ENCODE peak calls at places on chromosome 15, in five cellular contexts. One of them, this sample, is unnamed.

GRCh38 chr15:101827257-101827656 is 15.3 kb downstream of the OR4F15 start:
- DNase-seq in thoracic aorta: no peak
- DNase-seq in Peyer's patch: no peak
- DNase-seq in RWPE1: no peak
- DNase-seq in CD4-positive, alpha-beta T cell: no peak
- DNase-seq in this sample: no peak

GRCh38 chr15:44435893-44436667 is 8.7 kb downstream of the CTDSPL2 start:
- DNase-seq in Peyer's patch: no peak
- DNase-seq in RWPE1: peak; percentile 44
- DNase-seq in CD4-positive, alpha-beta T cell: no peak
- DNase-seq in thoracic aorta: no peak
- DNase-seq in this sample: no peak

GRCh38 chr15:58462547-58462946 is 30.8 kb downstream of the LIPC start:
- DNase-seq in thoracic aorta: no peak
- DNase-seq in RWPE1: peak; percentile 67
- DNase-seq in CD4-positive, alpha-beta T cell: no peak
- DNase-seq in Peyer's patch: no peak
- DNase-seq in this sample: no peak

GRCh38 chr15:93929375-93930094 is 301.8 kb upstream of the MCTP2 start:
- DNase-seq in thoracic aorta: no peak
- DNase-seq in RWPE1: peak; percentile 78
- DNase-seq in Peyer's patch: no peak
- DNase-seq in CD4-positive, alpha-beta T cell: no peak
- DNase-seq in this sample: no peak

GRCh38 chr15:40282870-40283614 is at the start of gene ANKRD63:
- DNase-seq in thoracic aorta: no peak
- DNase-seq in RWPE1: no peak
- DNase-seq in CD4-positive, alpha-beta T cell: no peak
- DNase-seq in Peyer's patch: peak; percentile 36
- DNase-seq in this sample: no peak

GRCh38 chr15:55873024-55873745 is 120.2 kb downstream of the NEDD4 start:
- DNase-seq in CD4-positive, alpha-beta T cell: no peak
- DNase-seq in Peyer's patch: no peak
- DNase-seq in RWPE1: no peak
- DNase-seq in thoracic aorta: no peak
- DNase-seq in this sample: no peak

GRCh38 chr15:57923750-57924149 is 141.8 kb downstream of the ALDH1A2 start:
- DNase-seq in CD4-positive, alpha-beta T cell: no peak
- DNase-seq in RWPE1: no peak
- DNase-seq in thoracic aorta: no peak
- DNase-seq in Peyer's patch: no peak
- DNase-seq in this sample: no peak

GRCh38 chr15:100999369-100999768 is 80.2 kb downstream of the LRRK1 start:
- DNase-seq in CD4-positive, alpha-beta T cell: no peak
- DNase-seq in Peyer's patch: no peak
- DNase-seq in RWPE1: no peak
- DNase-seq in thoracic aorta: no peak
- DNase-seq in this sample: no peak

GRCh38 chr15:69096197-69096596 is 64.2 kb upstream of the GLCE start:
- DNase-seq in RWPE1: no peak
- DNase-seq in thoracic aorta: no peak
- DNase-seq in CD4-positive, alpha-beta T cell: no peak
- DNase-seq in Peyer's patch: no peak
- DNase-seq in this sample: no peak

GRCh38 chr15:57198654-57199241 is 177.6 kb upstream of the CGNL1 start:
- DNase-seq in thoracic aorta: no peak
- DNase-seq in Peyer's patch: no peak
- DNase-seq in CD4-positive, alpha-beta T cell: no peak
- DNase-seq in RWPE1: peak; percentile 8
- DNase-seq in this sample: no peak

GRCh38 chr15:88401972-88402656 is 65.1 kb downstream of the MRPL46 start:
- DNase-seq in RWPE1: no peak
- DNase-seq in CD4-positive, alpha-beta T cell: no peak
- DNase-seq in Peyer's patch: peak; percentile 17
- DNase-seq in thoracic aorta: no peak
- DNase-seq in this sample: no peak

GRCh38 chr15:29039466-29040366 is 153.9 kb downstream of the APBA2 start:
- DNase-seq in Peyer's patch: no peak
- DNase-seq in CD4-positive, alpha-beta T cell: no peak
- DNase-seq in RWPE1: no peak
- DNase-seq in thoracic aorta: no peak
- DNase-seq in this sample: no peak

GRCh38 chr15:83206971-83207621 is 527 bp downstream of the HDGFL3 start:
- DNase-seq in thoracic aorta: no peak
- DNase-seq in Peyer's patch: no peak
- DNase-seq in CD4-positive, alpha-beta T cell: no peak
- DNase-seq in RWPE1: peak; percentile 50
- DNase-seq in this sample: no peak

GRCh38 chr15:64334530-64334929 is 21.4 kb downstream of the CSNK1G1 start:
- DNase-seq in RWPE1: no peak
- DNase-seq in CD4-positive, alpha-beta T cell: peak; percentile 29
- DNase-seq in Peyer's patch: peak; percentile 29
- DNase-seq in thoracic aorta: no peak
- DNase-seq in this sample: no peak

GRCh38 chr15:39462691-39463090 is 118.2 kb upstream of the THBS1 start:
- DNase-seq in thoracic aorta: no peak
- DNase-seq in CD4-positive, alpha-beta T cell: no peak
- DNase-seq in RWPE1: no peak
- DNase-seq in Peyer's patch: no peak
- DNase-seq in this sample: no peak

GRCh38 chr15:51931016-51931415 is 40.6 kb downstream of the LEO1 start:
- DNase-seq in CD4-positive, alpha-beta T cell: no peak
- DNase-seq in thoracic aorta: no peak
- DNase-seq in RWPE1: no peak
- DNase-seq in Peyer's patch: no peak
- DNase-seq in this sample: no peak

GRCh38 chr15:76116138-76116885 is 56.5 kb downstream of the TMEM266 start:
- DNase-seq in RWPE1: no peak
- DNase-seq in thoracic aorta: no peak
- DNase-seq in CD4-positive, alpha-beta T cell: no peak
- DNase-seq in Peyer's patch: no peak
- DNase-seq in this sample: no peak

GRCh38 chr15:38370079-38370478 is 83.8 kb upstream of the FAM98B start:
- DNase-seq in RWPE1: no peak
- DNase-seq in Peyer's patch: no peak
- DNase-seq in CD4-positive, alpha-beta T cell: no peak
- DNase-seq in thoracic aorta: no peak
- DNase-seq in this sample: no peak

GRCh38 chr15:35561308-35561707 is 15.3 kb upstream of the DPH6 start:
- DNase-seq in RWPE1: no peak
- DNase-seq in Peyer's patch: no peak
- DNase-seq in thoracic aorta: no peak
- DNase-seq in CD4-positive, alpha-beta T cell: no peak
- DNase-seq in this sample: no peak

GRCh38 chr15:31442203-31443090 is 115.8 kb downstream of the KLF13 start:
- DNase-seq in Peyer's patch: no peak
- DNase-seq in thoracic aorta: no peak
- DNase-seq in RWPE1: peak; percentile 62
- DNase-seq in CD4-positive, alpha-beta T cell: no peak
- DNase-seq in this sample: no peak

GRCh38 chr15:74630284-74631086 is 14.8 kb downstream of the CLK3 start:
- DNase-seq in Peyer's patch: peak; percentile 83
- DNase-seq in RWPE1: no peak
- DNase-seq in thoracic aorta: no peak
- DNase-seq in CD4-positive, alpha-beta T cell: no peak
- DNase-seq in this sample: no peak

GRCh38 chr15:87735536-87735935 is 521.0 kb downstream of the NTRK3 start:
- DNase-seq in Peyer's patch: no peak
- DNase-seq in RWPE1: no peak
- DNase-seq in thoracic aorta: no peak
- DNase-seq in CD4-positive, alpha-beta T cell: no peak
- DNase-seq in this sample: no peak

DNA sequence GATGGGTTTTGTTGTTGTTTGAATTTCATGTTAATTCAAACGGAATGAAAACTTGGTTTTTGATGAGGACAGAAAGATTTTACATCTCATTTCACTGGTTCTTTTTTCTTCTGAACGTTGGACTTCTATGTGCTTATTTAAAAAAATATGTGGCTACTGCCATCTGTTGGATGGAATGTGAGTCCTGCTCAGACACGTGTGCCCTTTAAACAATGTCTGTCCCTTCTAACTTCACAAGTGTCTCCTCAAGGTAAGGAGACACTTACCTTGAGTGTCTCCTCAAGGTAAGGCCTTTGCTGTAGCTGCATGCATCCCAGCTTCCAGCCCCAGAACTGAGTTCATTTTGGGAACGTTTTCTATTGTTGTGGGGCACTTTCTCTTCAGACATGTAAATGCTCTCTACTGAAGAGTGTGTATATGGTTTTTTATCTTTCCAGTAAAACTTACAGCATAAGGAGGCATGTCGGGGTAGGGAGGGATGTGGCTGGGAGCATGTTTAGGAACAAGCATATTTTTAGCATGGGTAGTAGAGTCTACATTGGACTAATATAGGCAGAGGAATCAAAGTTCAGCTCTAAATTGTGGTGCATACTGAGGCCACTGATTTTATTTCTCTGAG is 63.1 kb upstream of the UBE3A start:
- DNase-seq in RWPE1: no peak
- DNase-seq in Peyer's patch: no peak
- DNase-seq in thoracic aorta: no peak
- DNase-seq in CD4-positive, alpha-beta T cell: no peak
- DNase-seq in this sample: no peak
- TF ChIP-seq CTCF in RWPE1: peak; percentile 54
- TF ChIP-seq CTCF in Peyer's patch: peak; percentile 53
- TF ChIP-seq CTCF in thoracic aorta: peak; percentile 62
- TF ChIP-seq CTCF in CD4-positive, alpha-beta T cell: peak; percentile 55
- TF ChIP-seq CTCF in this sample: peak; percentile 79

GRCh38 chr15:70355275-70355795 is 257.6 kb upstream of the TLE3 start:
- DNase-seq in Peyer's patch: no peak
- DNase-seq in RWPE1: no peak
- DNase-seq in thoracic aorta: no peak
- DNase-seq in CD4-positive, alpha-beta T cell: no peak
- DNase-seq in this sample: no peak
- TF ChIP-seq CTCF in Peyer's patch: no peak
- TF ChIP-seq CTCF in RWPE1: no peak
- TF ChIP-seq CTCF in thoracic aorta: no peak
- TF ChIP-seq CTCF in CD4-positive, alpha-beta T cell: no peak
- TF ChIP-seq CTCF in this sample: peak; percentile 44

GRCh38 chr15:72766780-72767179 is 16.8 kb downstream of the ADPGK start:
- DNase-seq in CD4-positive, alpha-beta T cell: no peak
- DNase-seq in Peyer's patch: no peak
- DNase-seq in RWPE1: no peak
- DNase-seq in thoracic aorta: no peak
- DNase-seq in this sample: no peak

GRCh38 chr15:72774696-72775383 is 8.7 kb downstream of the ADPGK start:
- DNase-seq in RWPE1: no peak
- DNase-seq in Peyer's patch: no peak
- DNase-seq in CD4-positive, alpha-beta T cell: no peak
- DNase-seq in thoracic aorta: no peak
- DNase-seq in this sample: no peak

GRCh38 chr15:72771329-72771725 is 12.2 kb downstream of the ADPGK start:
- DNase-seq in Peyer's patch: no peak
- DNase-seq in CD4-positive, alpha-beta T cell: no peak
- DNase-seq in RWPE1: no peak
- DNase-seq in thoracic aorta: no peak
- DNase-seq in this sample: no peak

GRCh38 chr15:72766025-72766424 is 17.5 kb downstream of the ADPGK start:
- DNase-seq in thoracic aorta: no peak
- DNase-seq in Peyer's patch: no peak
- DNase-seq in RWPE1: no peak
- DNase-seq in CD4-positive, alpha-beta T cell: no peak
- DNase-seq in this sample: no peak

GRCh38 chr15:72770673-72771328 is 12.8 kb downstream of the ADPGK start:
- DNase-seq in Peyer's patch: no peak
- DNase-seq in CD4-positive, alpha-beta T cell: no peak
- DNase-seq in RWPE1: no peak
- DNase-seq in thoracic aorta: no peak
- DNase-seq in this sample: no peak
- TF ChIP-seq CTCF in Peyer's patch: no peak
- TF ChIP-seq CTCF in CD4-positive, alpha-beta T cell: no peak
- TF ChIP-seq CTCF in RWPE1: no peak
- TF ChIP-seq CTCF in thoracic aorta: no peak
- TF ChIP-seq CTCF in this sample: peak; percentile 58

GRCh38 chr15:77821959-77822256 is 189.2 kb upstream of the LINGO1 start:
- DNase-seq in Peyer's patch: no peak
- DNase-seq in thoracic aorta: no peak
- DNase-seq in CD4-positive, alpha-beta T cell: no peak
- DNase-seq in RWPE1: no peak
- DNase-seq in this sample: no peak

GRCh38 chr15:77818484-77819270 is 186.0 kb upstream of the LINGO1 start:
- DNase-seq in CD4-positive, alpha-beta T cell: no peak
- DNase-seq in thoracic aorta: no peak
- DNase-seq in RWPE1: no peak
- DNase-seq in Peyer's patch: no peak
- DNase-seq in this sample: no peak

GRCh38 chr15:77821188-77821958 is 188.7 kb upstream of the LINGO1 start:
- DNase-seq in RWPE1: peak; percentile 68
- DNase-seq in Peyer's patch: peak; percentile 18
- DNase-seq in CD4-positive, alpha-beta T cell: no peak
- DNase-seq in thoracic aorta: no peak
- DNase-seq in this sample: no peak

GRCh38 chr15:77819271-77819806 is 186.6 kb upstream of the LINGO1 start:
- DNase-seq in CD4-positive, alpha-beta T cell: no peak
- DNase-seq in thoracic aorta: no peak
- DNase-seq in RWPE1: no peak
- DNase-seq in Peyer's patch: no peak
- DNase-seq in this sample: no peak

DNA sequence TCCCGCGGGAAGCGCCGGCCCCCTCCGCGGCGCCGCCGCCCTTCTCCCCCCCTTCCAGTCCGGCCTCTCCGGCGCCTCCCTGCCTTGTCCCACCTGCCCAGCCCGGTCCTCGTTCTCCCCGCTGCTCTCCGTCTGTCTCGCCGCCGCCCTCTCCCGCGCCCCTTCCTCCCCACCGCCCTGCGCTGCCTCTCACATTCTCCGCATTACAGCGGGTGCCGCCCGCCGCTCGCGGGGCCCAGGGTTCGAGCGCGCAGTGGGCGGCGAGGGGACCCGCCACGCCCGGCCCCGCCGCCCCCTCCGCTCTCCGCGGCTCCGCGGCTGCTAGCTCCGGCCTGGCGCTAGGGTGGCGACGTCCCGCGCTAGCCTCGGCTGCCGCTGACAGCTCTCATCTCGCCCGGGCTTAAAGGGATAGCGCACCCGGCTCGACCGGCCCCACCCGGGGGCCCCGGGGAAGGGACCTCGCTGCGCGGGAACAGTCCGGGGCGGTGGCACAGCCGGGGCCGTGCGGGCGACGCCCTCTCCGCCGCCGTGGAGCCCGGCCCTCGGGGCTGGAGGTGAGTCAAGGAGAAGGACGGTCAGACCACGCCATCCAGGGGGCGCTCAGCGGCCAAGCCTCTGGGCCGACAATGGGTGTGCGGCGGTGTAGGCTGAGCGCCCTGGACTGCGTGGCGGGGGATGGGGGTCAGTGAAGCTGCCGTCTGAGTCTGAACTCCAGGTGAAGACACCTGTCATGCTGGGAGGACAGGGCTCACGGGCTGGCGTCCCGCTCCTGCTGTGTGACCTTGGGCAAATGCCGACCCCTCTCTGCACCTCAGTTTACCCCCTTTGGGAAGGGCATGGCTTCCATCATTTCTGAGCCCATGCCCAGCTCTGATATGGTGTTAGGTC is 187.4 kb upstream of the LINGO1 start:
- DNase-seq in Peyer's patch: no peak
- DNase-seq in thoracic aorta: no peak
- DNase-seq in CD4-positive, alpha-beta T cell: no peak
- DNase-seq in RWPE1: peak; percentile 39
- DNase-seq in this sample: no peak
- TF ChIP-seq CTCF in Peyer's patch: no peak
- TF ChIP-seq CTCF in thoracic aorta: no peak
- TF ChIP-seq CTCF in CD4-positive, alpha-beta T cell: no peak
- TF ChIP-seq CTCF in RWPE1: peak; percentile 31
- TF ChIP-seq CTCF in this sample: peak; percentile 69

GRCh38 chr15:95350908-95351307 is 979.6 kb upstream of the NR2F2 start:
- DNase-seq in RWPE1: no peak
- DNase-seq in Peyer's patch: no peak
- DNase-seq in thoracic aorta: no peak
- DNase-seq in CD4-positive, alpha-beta T cell: no peak
- DNase-seq in this sample: no peak
- TF ChIP-seq CTCF in RWPE1: no peak
- TF ChIP-seq CTCF in Peyer's patch: no peak
- TF ChIP-seq CTCF in thoracic aorta: no peak
- TF ChIP-seq CTCF in CD4-positive, alpha-beta T cell: no peak
- TF ChIP-seq CTCF in this sample: no peak